ENCODE peak calls at places on chromosome 22, in four cellular contexts. F is AML-193, Y is cerebellar cortex, U is GM20000. B is an unnamed sample.

GRCh38 chr22:46794491-46794890 is 32.0 kb downstream of the TBC1D22A start:
- DNase-seq in F (no peak), Y (no peak), U (no peak), B (no peak)

GRCh38 chr22:31933816-31934482 is 10.4 kb upstream of the YWHAH start:
- DNase-seq in F (no peak), Y (no peak), U (no peak), B (no peak)

GRCh38 chr22:38862375-38863329 is 9.4 kb downstream of the CBX6 start:
- DNase-seq in F (no peak), Y (peak), U (no peak), B (no peak)

GRCh38 chr22:50138036-50138435 is 32.5 kb upstream of the PANX2 start:
- DNase-seq in F (no peak), Y (no peak), U (no peak), B (no peak)

GRCh38 chr22:23709107-23709506 is 18.3 kb downstream of the RGL4 start:
- DNase-seq in F (no peak), Y (no peak), U (no peak), B (no peak)

GRCh38 chr22:49308300-49308699 is 519.4 kb downstream of the BRD1 start:
- DNase-seq in F (no peak), Y (no peak), U (no peak), B (no peak)

GRCh38 chr22:38843716-38844660 is at the start of gene NPTXR:
- DNase-seq in F (peak), Y (peak), U (peak), B (no peak)

GRCh38 chr22:35150163-35151107 is 84.5 kb downstream of the ISX start:
- DNase-seq in F (peak), Y (peak), U (peak), B (peak)

GRCh38 chr22:20430641-20431519 is 6.7 kb downstream of the SCARF2 start:
- DNase-seq in F (peak), Y (no peak), U (peak), B (peak)

GRCh38 chr22:42473484-42474193 is 41.4 kb upstream of the NFAM1 start:
- DNase-seq in F (peak), Y (peak), U (peak), B (peak)

GRCh38 chr22:37240941-37241320 is 3.1 kb downstream of the RAC2 start:
- DNase-seq in F (no peak), Y (no peak), U (no peak), B (no peak)

GRCh38 chr22:37696657-37697539 is at the start of gene TRIOBP:
- DNase-seq in F (no peak), Y (peak), U (peak), B (no peak)

GRCh38 chr22:30079952-30080533 is at the start of gene HORMAD2:
- DNase-seq in F (no peak), Y (no peak), U (peak), B (no peak)

GRCh38 chr22:22040472-22040871 is 57.9 kb upstream of the TOP3B start:
- DNase-seq in F (no peak), Y (no peak), U (no peak), B (no peak)

GRCh38 chr22:50089231-50090140 is at the start of gene MOV10L1:
- DNase-seq in F (no peak), Y (no peak), U (peak), B (no peak)

GRCh38 chr22:37498289-37498909 is 12.2 kb upstream of the MFNG start:
- DNase-seq in F (peak), Y (peak), U (peak), B (no peak)

GRCh38 chr22:17266261-17266971 is 47.2 kb upstream of the ADA2 start:
- DNase-seq in F (no peak), Y (peak), U (no peak), B (no peak)

GRCh38 chr22:23233746-23234408 is 53.6 kb downstream of the BCR start:
- DNase-seq in F (no peak), Y (no peak), U (no peak), B (no peak)

GRCh38 chr22:22728382-22728781 is 84.0 kb downstream of the GGTLC2 start:
- DNase-seq in F (no peak), Y (no peak), U (no peak), B (no peak)

GRCh38 chr22:21683401-21683811 is 17.6 kb downstream of the PPIL2 start:
- DNase-seq in F (no peak), Y (no peak), U (no peak), B (no peak)

GRCh38 chr22:46613606-46613997 is 6.6 kb upstream of the GRAMD4 start:
- DNase-seq in F (no peak), Y (no peak), U (no peak), B (no peak)

GRCh38 chr22:49079027-49079725 is 748.5 kb downstream of the BRD1 start:
- DNase-seq in F (no peak), Y (no peak), U (no peak), B (no peak)

GRCh38 chr22:29715240-29715639 is 4.6 kb upstream of the CABP7 start:
- DNase-seq in F (no peak), Y (no peak), U (no peak), B (no peak)